ENCODE peak calls at places on chromosomes 12 and 14, in ten cellular contexts. A is kidney glomerular epithelial cell, Y is ELF-1, J is GM19239, R is AG08395, B is iris pigment epithelial cell, P is skeletal muscle cell, S is glomerular endothelial cell, N is M059J, M is LoVo. D is an unnamed sample.

GRCh38 chr12:105820407-105821140 is 318.2 kb downstream of the NUAK1 start:
- DNase-seq in S (no peak), M (no peak), Y (no peak), A (peak; percentile 10), J (no peak), R (peak; percentile 71), B (peak; percentile 81), P (peak; percentile 72), N (peak; percentile 30), D (no peak)

GRCh38 chr14:74934476-74935339 is 11.6 kb upstream of the RPS6KL1 start:
- DNase-seq in R (no peak), Y (peak; percentile 58), N (no peak), B (no peak), M (no peak), J (no peak), S (no peak), P (peak; percentile 54), A (no peak), D (no peak)

GRCh38 chr12:95943231-95943842 is at the start of gene AMDHD1:
- DNase-seq in P (no peak), J (peak; percentile 51), R (peak; percentile 52), S (no peak), M (peak; percentile 76), N (peak; percentile 50), B (peak; percentile 51), A (no peak), Y (peak; percentile 71), D (peak; percentile 26)

GRCh38 chr12:8052679-8053078 is 13.5 kb downstream of the C3AR1 start:
- DNase-seq in J (no peak), N (no peak), R (no peak), S (no peak), M (no peak), Y (no peak), A (no peak), P (no peak), B (no peak), D (peak; percentile 80)

GRCh38 chr14:91344107-91344506 is 73.5 kb downstream of the CCDC88C start:
- DNase-seq in J (no peak), P (no peak), S (no peak), A (no peak), M (no peak), R (no peak), B (no peak), N (no peak), Y (no peak), D (no peak)

GRCh38 chr12:67599691-67600090 is 48.9 kb upstream of the DYRK2 start:
- DNase-seq in N (no peak), M (no peak), B (no peak), Y (no peak), A (no peak), R (no peak), S (no peak), P (no peak), J (no peak), D (no peak)

GRCh38 chr12:32292175-32292574 is 107.2 kb upstream of the FGD4 start:
- DNase-seq in Y (no peak), P (no peak), S (no peak), M (no peak), N (no peak), B (no peak), J (no peak), A (no peak), R (no peak), D (no peak)

GRCh38 chr12:120346681-120347080 is 19.1 kb upstream of the PLA2G1B start:
- DNase-seq in A (no peak), M (no peak), P (no peak), B (no peak), J (no peak), N (no peak), R (no peak), Y (no peak), S (no peak), D (no peak)

GRCh38 chr12:27505771-27506170 is 18.2 kb upstream of the PPFIBP1 start:
- DNase-seq in B (peak; percentile 12), N (no peak), J (no peak), S (no peak), Y (no peak), A (no peak), R (no peak), P (no peak), M (no peak), D (no peak)

GRCh38 chr12:126663304-126664094 is 1598.3 kb downstream of the AACS start:
- DNase-seq in J (no peak), R (no peak), A (no peak), M (peak; percentile 9), S (no peak), Y (peak; percentile 8), P (no peak), N (peak; percentile 6), B (peak; percentile 8), D (no peak)

GRCh38 chr14:100602621-100603020 is 15.4 kb upstream of the BEGAIN start:
- DNase-seq in J (no peak), B (no peak), M (no peak), P (no peak), Y (no peak), N (no peak), S (no peak), R (no peak), A (no peak), D (no peak)

GRCh38 chr14:41749425-41749824 is 142.7 kb downstream of the LRFN5 start:
- DNase-seq in A (no peak), B (peak; percentile 15), M (peak; percentile 26), J (no peak), R (no peak), P (peak; percentile 19), S (no peak), Y (no peak), N (peak; percentile 15), D (no peak)

GRCh38 chr14:101849640-101850039 is 88.1 kb downstream of the PPP2R5C start:
- DNase-seq in M (no peak), R (no peak), N (no peak), Y (no peak), P (no peak), A (no peak), B (no peak), S (no peak), J (no peak), D (no peak)

GRCh38 chr12:108594-108993 is 42.0 kb downstream of the IQSEC3 start:
- DNase-seq in B (no peak), M (no peak), P (no peak), R (no peak), N (peak; percentile 12), A (peak; percentile 29), S (no peak), J (no peak), Y (no peak), D (no peak)

GRCh38 chr12:12467222-12467621 is 95.4 kb downstream of the DUSP16 start:
- DNase-seq in S (no peak), R (no peak), N (no peak), J (no peak), Y (no peak), M (no peak), A (no peak), B (no peak), P (no peak), D (no peak)

GRCh38 chr12:85865905-85866304 is 8.2 kb upstream of the NTS start:
- DNase-seq in J (no peak), Y (peak; percentile 43), S (no peak), P (no peak), B (no peak), N (no peak), M (no peak), A (no peak), R (peak; percentile 12), D (no peak)

GRCh38 chr12:113302466-113302865 is 32.4 kb downstream of the SLC8B1 start:
- DNase-seq in J (no peak), A (no peak), P (no peak), N (no peak), Y (no peak), M (no peak), S (no peak), R (no peak), B (no peak), D (no peak)

GRCh38 chr12:98751580-98752115 is 106.6 kb downstream of the APAF1 start:
- DNase-seq in Y (no peak), M (no peak), P (no peak), B (no peak), S (no peak), N (peak; percentile 15), J (no peak), A (no peak), R (no peak), D (no peak)

GRCh38 chr14:101233016-101233355 is 328.3 kb upstream of the DIO3 start:
- DNase-seq in P (no peak), B (no peak), J (no peak), N (no peak), Y (no peak), R (no peak), M (no peak), S (no peak), A (no peak), D (no peak)

GRCh38 chr14:64702493-64703392 is 1.5 kb upstream of the PLEKHG3 start:
- DNase-seq in N (no peak), B (no peak), J (no peak), S (no peak), R (no peak), Y (peak; percentile 86), A (no peak), P (no peak), M (peak; percentile 71), D (no peak)

GRCh38 chr14:32370720-32371119 is 41.6 kb downstream of the AKAP6 start:
- DNase-seq in J (no peak), P (peak; percentile 66), N (peak; percentile 78), A (peak; percentile 69), M (peak; percentile 60), R (peak; percentile 79), B (peak; percentile 86), S (peak; percentile 18), Y (no peak), D (no peak)

GRCh38 chr14:26811756-26812305 is 214.0 kb upstream of the NOVA1 start:
- DNase-seq in M (no peak), N (no peak), P (no peak), Y (no peak), R (no peak), S (no peak), B (peak; percentile 74), J (no peak), A (peak; percentile 2), D (no peak)

GRCh38 chr14:61565836-61566536 is 129.3 kb upstream of the HIF1A start:
- DNase-seq in J (no peak), P (no peak), A (no peak), N (peak; percentile 87), Y (no peak), R (peak; percentile 67), M (no peak), B (peak; percentile 96), S (no peak), D (no peak)

GRCh38 chr14:105226198-105226597 is 22.1 kb upstream of the BTBD6 start:
- DNase-seq in S (no peak), N (no peak), R (no peak), P (no peak), A (no peak), J (no peak), B (no peak), M (no peak), Y (no peak), D (no peak)

GRCh38 chr14:32576088-32576795 is 247.1 kb downstream of the AKAP6 start:
- DNase-seq in A (peak; percentile 61), R (peak; percentile 77), Y (no peak), N (peak; percentile 66), P (no peak), S (peak; percentile 23), M (peak; percentile 58), J (peak; percentile 8), B (peak; percentile 65), D (peak; percentile 37)

GRCh38 chr14:61498811-61499210 is 177.4 kb downstream of the PRKCH start:
- DNase-seq in J (no peak), A (no peak), P (peak; percentile 56), N (peak; percentile 62), M (no peak), S (no peak), Y (no peak), B (peak; percentile 96), R (peak; percentile 65), D (no peak)

D was measured in AML-193.